ENCODE peak calls at places on chromosomes 11 and 22, in nine cellular contexts. K is heart right ventricle; G is HT1080; H is substantia nigra; Z is cardiac fibroblast; B is 8988T; D is MV-4-11; A is stimulated activated CD4-positive, alpha-beta T cell treated with anti-CD3 and anti-CD28 coated beads, TNF-alpha, amount 100 ng/mL, for 48 hours; P is neuronal stem cell. R is an unnamed sample.

GRCh38 chr22:47929073-47929472 is 1166.6 kb downstream of the TBC1D22A start:
- DNase-seq in H (no peak), G (no peak), K (no peak), B (no peak), D (no peak), Z (no peak), P (no peak), A (no peak), R (no peak)

GRCh38 chr22:39925273-39925672 is 24.4 kb downstream of the GRAP2 start:
- DNase-seq in H (no peak), Z (no peak), P (no peak), K (no peak), G (no peak), B (no peak), D (no peak), A (no peak), R (no peak)

GRCh38 chr11:2531987-2532703 is 87.3 kb downstream of the KCNQ1 start:
- DNase-seq in P (no peak), Z (no peak), H (no peak), D (no peak), B (no peak), A (no peak), G (no peak), K (peak), R (no peak)

GRCh38 chr11:123559418-123559817 is 95.0 kb downstream of the SCN3B start:
- DNase-seq in D (no peak), H (no peak), Z (peak), G (no peak), A (no peak), P (no peak), B (no peak), K (no peak), R (no peak)

GRCh38 chr11:77883775-77884174 is 62.8 kb downstream of the AAMDC start:
- DNase-seq in G (no peak), Z (no peak), P (no peak), K (no peak), A (no peak), B (no peak), H (no peak), D (no peak), R (no peak)

GRCh38 chr11:67504023-67504949 is 877 bp downstream of the PITPNM1 start:
- DNase-seq in Z (peak), B (peak), P (peak), D (no peak), A (no peak), H (no peak), G (no peak), K (peak), R (no peak)

GRCh38 chr11:10309163-10310093 is 4.6 kb downstream of the ADM start:
- DNase-seq in G (peak), B (no peak), K (peak), D (no peak), Z (peak), H (peak), P (no peak), A (no peak), R (no peak)

GRCh38 chr22:22527312-22527711 is 7.2 kb upstream of the ZNF280A start:
- DNase-seq in Z (peak), A (no peak), G (peak), H (no peak), K (no peak), B (no peak), D (no peak), P (no peak), R (no peak)

GRCh38 chr22:35915477-35916013 is 113.1 kb downstream of the RBFOX2 start:
- DNase-seq in Z (peak), H (no peak), B (no peak), D (no peak), P (no peak), G (peak), K (no peak), A (no peak), R (no peak)

GRCh38 chr11:62337682-62338181 is 484 bp downstream of the ASRGL1 start:
- DNase-seq in K (peak), H (peak), B (no peak), P (peak), G (peak), A (no peak), Z (peak), D (no peak), R (no peak)

GRCh38 chr11:68950268-68950667 is 30.5 kb downstream of the MRGPRD start:
- DNase-seq in D (no peak), H (no peak), A (no peak), G (peak), Z (peak), P (peak), B (peak), K (no peak), R (peak)

GRCh38 chr11:56817661-56818060 is 69.2 kb upstream of the OR9G4 start:
- DNase-seq in B (no peak), K (no peak), G (peak), A (no peak), P (no peak), Z (no peak), D (no peak), H (no peak), R (no peak)

GRCh38 chr11:10454902-10455631 is at the start of gene AMPD3:
- DNase-seq in D (no peak), G (peak), B (no peak), A (no peak), H (peak), K (no peak), P (no peak), Z (peak), R (peak)

GRCh38 chr11:13183094-13183825 is 94.3 kb upstream of the BMAL1 start:
- DNase-seq in P (no peak), G (peak), B (no peak), Z (peak), K (no peak), H (no peak), D (peak), A (no peak), R (peak)

GRCh38 chr11:120303004-120303637 is 22.0 kb upstream of the TLCD5 start:
- DNase-seq in H (peak), K (peak), D (peak), G (peak), B (peak), A (peak), Z (peak), P (peak), R (peak)

GRCh38 chr11:62122076-62122475 is 1.7 kb upstream of the INCENP start:
- DNase-seq in Z (peak), G (no peak), A (no peak), B (no peak), K (no peak), D (no peak), H (no peak), P (no peak), R (no peak)

GRCh38 chr11:44247508-44247907 is 62.4 kb downstream of the ALX4 start:
- DNase-seq in A (no peak), B (no peak), K (no peak), G (no peak), P (no peak), H (no peak), Z (no peak), D (no peak), R (no peak)

GRCh38 chr11:12175694-12176241 is 65.4 kb downstream of the MICAL2 start:
- DNase-seq in D (peak), A (no peak), G (peak), B (no peak), P (no peak), H (no peak), K (no peak), Z (peak), R (no peak)

GRCh38 chr11:93727985-93728791 is 13.1 kb downstream of the TAF1D start:
- DNase-seq in P (no peak), B (no peak), A (no peak), H (no peak), Z (no peak), K (no peak), G (no peak), D (peak), R (no peak)

GRCh38 chr11:120068114-120068573 is 69.8 kb downstream of the TRIM29 start:
- DNase-seq in P (no peak), D (peak), A (no peak), K (no peak), B (no peak), H (no peak), Z (peak), G (peak), R (no peak)

GRCh38 chr11:119664063-119664572 is 64.9 kb downstream of the NECTIN1 start:
- DNase-seq in D (no peak), H (no peak), B (no peak), A (no peak), G (no peak), P (no peak), Z (no peak), K (no peak), R (no peak)